ENCODE peak calls at places on chromosomes 2 and 18, in four cellular contexts. X is neural progenitor cell, I is A549, Q is sigmoid colon. W is an unnamed sample.

GRCh38 chr18:78979682-78980278 is at the start of gene SALL3:
- DNase-seq in X (peak), I (no peak), Q (no peak), W (no peak)

GRCh38 chr2:85743304-85743978 is 10.3 kb upstream of the ATOH8 start:
- DNase-seq in X (no peak), I (no peak), Q (no peak), W (no peak)

GRCh38 chr2:17086990-17087389 is 421.4 kb upstream of the CYRIA start:
- DNase-seq in X (no peak), I (no peak), Q (no peak), W (no peak)

GRCh38 chr2:120647487-120647886 is 88.2 kb upstream of the GLI2 start:
- DNase-seq in X (no peak), I (no peak), Q (no peak), W (peak)

GRCh38 chr2:188199716-188200128 is 92.0 kb upstream of the GULP1 start:
- DNase-seq in X (no peak), I (peak), Q (no peak), W (peak)

GRCh38 chr18:55318864-55319516 is 269.0 kb downstream of the TCF4 start:
- DNase-seq in X (no peak), I (no peak), Q (no peak), W (no peak)

GRCh38 chr18:47585136-47585535 is 333.7 kb upstream of the SKOR2 start:
- DNase-seq in X (peak), I (no peak), Q (no peak), W (no peak)

GRCh38 chr2:191030521-191031154 is 16.7 kb upstream of the STAT1 start:
- DNase-seq in X (peak), I (peak), Q (no peak), W (no peak)

GRCh38 chr2:108573070-108573469 is 38.8 kb downstream of the LIMS1 start:
- DNase-seq in X (no peak), I (no peak), Q (no peak), W (peak)

GRCh38 chr2:136310005-136310495 is 192.1 kb upstream of the CXCR4 start:
- DNase-seq in X (no peak), I (peak), Q (no peak), W (no peak)

GRCh38 chr2:229586746-229587705 is 127.3 kb downstream of the DNER start:
- DNase-seq in X (peak), I (peak), Q (peak), W (peak)

GRCh38 chr2:27771548-27772335 is at the start of gene MRPL33:
- DNase-seq in X (peak), I (peak), Q (peak), W (no peak)

GRCh38 chr2:19868224-19868623 is 33.6 kb downstream of the TTC32 start:
- DNase-seq in X (no peak), I (no peak), Q (no peak), W (no peak)
- H3K4me3 ChIP-seq in X (peak), I (no peak), Q (peak), W (peak)

GRCh38 chr18:37483984-37484892 is 81.4 kb downstream of the CELF4 start:
- DNase-seq in X (no peak), I (no peak), Q (no peak), W (no peak)
- H3K4me3 ChIP-seq in X (peak), I (no peak), Q (no peak), W (no peak)

DNA sequence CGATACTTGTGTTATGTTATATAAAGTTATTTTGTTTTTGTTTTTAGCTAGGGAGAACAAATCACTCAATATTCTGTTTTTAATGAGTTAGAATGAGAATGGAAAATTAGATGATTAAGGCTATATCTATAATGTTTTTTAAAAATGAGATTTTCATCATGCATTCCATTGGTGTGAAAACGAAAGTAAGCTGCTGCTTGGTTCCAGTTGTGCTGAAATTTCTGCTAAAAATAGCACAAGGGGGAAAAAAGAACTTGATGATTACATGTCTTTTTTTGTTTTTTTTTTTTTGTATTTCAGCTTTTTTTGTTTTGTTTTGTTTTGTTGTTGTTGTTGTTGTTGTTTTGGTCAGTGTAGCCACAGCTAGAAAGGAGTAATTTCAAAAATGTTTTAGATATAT is 242.6 kb upstream of the KCNJ3 start:
- DNase-seq in X (no peak), I (no peak), Q (no peak), W (no peak)
- H3K4me3 ChIP-seq in X (no peak), I (no peak), Q (peak), W (no peak)

GRCh38 chr2:176078440-176079284 is 5.1 kb downstream of the EVX2 start:
- DNase-seq in X (no peak), I (no peak), Q (no peak), W (no peak)
- H3K4me3 ChIP-seq in X (peak), I (peak), Q (peak), W (no peak)

GRCh38 chr2:210072493-210072892 is 70.1 kb downstream of the RPE start:
- DNase-seq in X (peak), I (no peak), Q (no peak), W (no peak)
- H3K4me3 ChIP-seq in X (no peak), I (no peak), Q (no peak), W (no peak)

GRCh38 chr18:70181725-70182124 is 23.8 kb downstream of the RTTN start:
- DNase-seq in X (no peak), I (no peak), Q (no peak), W (no peak)

GRCh38 chr18:70181015-70181414 is 24.5 kb downstream of the RTTN start:
- DNase-seq in X (no peak), I (peak), Q (no peak), W (peak)

GRCh38 chr18:70188113-70188512 is 17.4 kb downstream of the RTTN start:
- DNase-seq in X (no peak), I (no peak), Q (no peak), W (no peak)

GRCh38 chr18:70182548-70182947 is 22.9 kb downstream of the RTTN start:
- DNase-seq in X (no peak), I (no peak), Q (no peak), W (no peak)

DNA sequence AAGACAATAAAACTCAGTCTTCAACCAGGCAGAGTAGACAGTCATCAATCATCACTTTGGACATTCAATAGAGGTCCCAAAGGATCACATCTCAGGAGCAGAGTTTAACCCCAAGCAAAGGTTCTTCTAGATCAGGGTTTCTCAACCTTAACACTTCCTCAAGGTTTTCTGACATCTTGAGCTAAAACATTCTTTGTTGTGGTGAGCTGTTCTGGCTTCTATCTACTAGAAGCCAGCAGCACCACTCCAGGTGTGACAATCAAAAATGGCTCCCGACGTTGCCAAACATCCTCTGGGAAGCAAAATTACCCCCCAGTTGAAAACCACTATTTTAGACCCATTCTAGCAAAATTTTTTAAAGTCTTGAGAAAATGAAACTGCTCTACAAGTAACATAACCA is 22.0 kb downstream of the RTTN start:
- DNase-seq in X (no peak), I (no peak), Q (no peak), W (no peak)
- H3K4me3 ChIP-seq in X (no peak), I (no peak), Q (no peak), W (no peak)

DNA sequence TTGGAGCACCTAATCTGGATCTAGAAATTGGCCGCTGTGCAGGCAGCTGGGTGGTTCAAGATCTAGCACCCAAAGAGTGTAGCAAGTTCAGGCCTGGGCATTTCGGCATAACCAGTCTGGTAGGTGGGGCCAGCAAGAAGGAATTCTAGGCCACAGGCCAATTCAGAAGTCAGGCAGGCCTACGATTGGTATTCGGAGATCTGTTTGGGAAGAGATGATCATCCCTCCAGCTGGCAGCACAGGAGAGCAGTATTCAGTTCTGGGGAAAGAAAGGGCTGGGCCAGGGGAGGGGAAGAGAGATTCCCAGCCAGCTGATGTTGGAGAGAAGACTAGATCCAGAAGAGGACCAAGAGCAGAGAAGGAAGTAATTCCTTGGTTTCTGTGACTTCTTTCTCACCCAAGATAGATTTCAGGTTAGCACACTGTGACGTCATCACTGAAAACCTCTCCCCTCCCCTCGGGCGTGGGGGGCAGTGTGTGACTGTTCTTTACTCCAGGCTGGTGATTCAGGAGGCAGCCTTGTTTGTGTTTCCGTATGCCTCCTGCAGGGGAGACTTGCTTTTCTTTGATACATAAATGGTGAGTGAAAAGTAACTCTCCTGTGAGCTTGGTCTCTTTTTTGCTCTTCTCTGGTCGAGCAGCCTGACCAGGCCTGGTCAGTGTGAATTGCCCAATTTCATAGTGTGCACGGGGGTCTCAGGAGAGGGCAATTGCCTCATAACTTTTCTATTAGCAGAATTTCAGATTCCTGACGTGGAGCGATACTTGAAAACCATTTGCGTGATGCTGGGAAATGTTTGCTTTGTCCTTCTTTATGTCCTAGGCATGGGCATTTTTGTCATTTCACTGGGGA is 61.1 kb downstream of the MEIS1 start:
- DNase-seq in X (peak), I (peak), Q (peak), W (peak)
- H3K4me3 ChIP-seq in X (no peak), I (no peak), Q (no peak), W (no peak)

DNA sequence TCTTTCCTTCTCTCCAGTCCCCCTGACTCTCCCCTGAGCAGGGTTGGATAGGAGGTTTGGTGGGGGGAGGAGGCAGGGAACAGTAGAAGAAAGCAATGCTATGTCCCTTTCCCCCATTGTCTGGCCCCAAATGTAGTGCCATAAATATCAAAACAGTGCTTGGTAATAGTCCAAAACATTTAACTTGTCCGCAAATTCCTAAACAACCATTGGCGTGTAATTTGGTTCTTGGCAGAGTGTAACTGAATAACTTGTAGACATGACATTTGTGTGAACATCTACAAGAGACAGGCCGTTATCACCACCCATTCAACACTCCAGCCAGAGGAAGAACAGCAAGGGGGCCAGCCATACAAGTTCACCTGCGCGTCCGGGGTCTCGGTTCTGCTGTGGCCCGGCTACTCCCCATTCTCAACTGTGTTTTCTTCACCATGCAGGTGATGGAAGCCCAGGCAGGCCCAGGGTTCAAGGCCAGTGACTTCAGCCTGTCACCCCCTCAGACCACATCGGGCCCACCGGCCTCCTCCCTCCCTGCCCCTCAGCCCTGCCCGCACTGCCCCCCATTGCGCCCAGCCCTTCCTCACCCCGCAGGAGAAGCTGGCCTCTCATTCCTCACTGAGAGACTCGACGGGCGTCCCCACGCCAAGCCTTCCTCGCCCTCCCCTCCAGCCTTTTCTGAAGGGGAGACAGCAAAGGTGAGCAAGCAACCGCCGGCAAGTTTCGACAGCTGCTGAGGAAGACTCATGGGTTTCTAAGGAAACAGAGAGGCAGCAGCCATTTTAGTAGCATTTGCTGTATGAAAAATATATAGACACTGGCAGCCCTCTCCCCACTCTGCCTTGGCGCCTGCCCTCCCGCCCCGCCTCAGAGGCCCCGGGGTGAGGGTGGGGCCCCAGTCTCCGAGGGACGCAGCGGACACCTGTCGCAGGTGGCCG is 667 bp upstream of the RAPGEF4 start:
- DNase-seq in X (peak), I (peak), Q (no peak), W (no peak)
- H3K4me3 ChIP-seq in X (peak), I (peak), Q (peak), W (peak)

DNA sequence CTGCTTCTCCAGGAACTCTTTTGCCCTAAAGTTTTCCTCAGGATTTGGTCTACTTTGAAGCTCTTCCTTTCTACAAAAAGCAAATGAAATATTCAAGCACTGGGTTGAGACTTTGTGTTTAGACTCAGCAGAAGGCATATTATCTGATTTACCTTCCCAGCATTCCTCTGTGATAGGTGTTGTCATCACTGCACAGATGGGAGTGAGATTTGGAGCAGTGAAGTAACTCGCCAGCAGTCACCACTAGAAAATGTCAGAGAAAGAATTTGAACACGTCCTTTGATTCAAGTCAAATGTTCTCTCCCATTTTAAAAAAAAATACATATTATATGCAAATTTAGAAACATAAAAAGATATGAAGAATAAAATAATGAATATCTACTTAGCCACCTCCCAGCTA is 112.2 kb downstream of the DNAH6 start:
- DNase-seq in X (no peak), I (no peak), Q (no peak), W (no peak)
- H3K4me3 ChIP-seq in X (no peak), I (no peak), Q (no peak), W (no peak)